ENCODE peak calls at places on chromosomes 11 and 22, in four cellular contexts. One of them, this sample, is unnamed.

GRCh38 chr22:49604732-49605302 is 222.9 kb downstream of the BRD1 start:
- DNase-seq in NCI-H1105 treated with DMSO at 0.1 percent for 48 hours: no peak
- DNase-seq in CD8-positive, alpha-beta memory T cell: no peak
- DNase-seq in AG08395: no peak
- DNase-seq in this sample: no peak

GRCh38 chr22:11605468-11605981 is 3922.5 kb upstream of the OR11H1 start:
- DNase-seq in NCI-H1105 treated with DMSO at 0.1 percent for 48 hours: no peak
- DNase-seq in CD8-positive, alpha-beta memory T cell: no peak
- DNase-seq in AG08395: no peak
- DNase-seq in this sample: no peak

GRCh38 chr11:35114901-35115687 is 23.9 kb upstream of the CD44 start:
- DNase-seq in NCI-H1105 treated with DMSO at 0.1 percent for 48 hours: no peak
- DNase-seq in CD8-positive, alpha-beta memory T cell: no peak
- DNase-seq in AG08395: no peak
- DNase-seq in this sample: no peak

GRCh38 chr22:36010913-36011312 is 17.7 kb downstream of the RBFOX2 start:
- DNase-seq in NCI-H1105 treated with DMSO at 0.1 percent for 48 hours: no peak
- DNase-seq in CD8-positive, alpha-beta memory T cell: no peak
- DNase-seq in AG08395: peak; percentile 74
- DNase-seq in this sample: no peak

GRCh38 chr11:130520231-130520630 is 71.8 kb downstream of the ADAMTS15 start:
- DNase-seq in NCI-H1105 treated with DMSO at 0.1 percent for 48 hours: no peak
- DNase-seq in CD8-positive, alpha-beta memory T cell: no peak
- DNase-seq in AG08395: no peak
- DNase-seq in this sample: no peak

GRCh38 chr22:47030143-47030641 is 267.7 kb downstream of the TBC1D22A start:
- DNase-seq in NCI-H1105 treated with DMSO at 0.1 percent for 48 hours: no peak
- DNase-seq in CD8-positive, alpha-beta memory T cell: no peak
- DNase-seq in AG08395: peak; percentile 58
- DNase-seq in this sample: no peak

GRCh38 chr22:43811777-43812148 is 342 bp downstream of the EFCAB6 start:
- DNase-seq in NCI-H1105 treated with DMSO at 0.1 percent for 48 hours: peak; percentile 15
- DNase-seq in CD8-positive, alpha-beta memory T cell: no peak
- DNase-seq in AG08395: peak; percentile 24
- DNase-seq in this sample: no peak

GRCh38 chr11:104320091-104320490 is 156.1 kb upstream of the PDGFD start:
- DNase-seq in NCI-H1105 treated with DMSO at 0.1 percent for 48 hours: no peak
- DNase-seq in CD8-positive, alpha-beta memory T cell: no peak
- DNase-seq in AG08395: no peak
- DNase-seq in this sample: no peak

GRCh38 chr11:116733386-116733755 is 39.4 kb downstream of the BUD13 start:
- DNase-seq in NCI-H1105 treated with DMSO at 0.1 percent for 48 hours: no peak
- DNase-seq in CD8-positive, alpha-beta memory T cell: no peak
- DNase-seq in AG08395: no peak
- DNase-seq in this sample: no peak

GRCh38 chr11:104104201-104104600 is 59.7 kb downstream of the PDGFD start:
- DNase-seq in NCI-H1105 treated with DMSO at 0.1 percent for 48 hours: no peak
- DNase-seq in CD8-positive, alpha-beta memory T cell: no peak
- DNase-seq in AG08395: no peak
- DNase-seq in this sample: no peak

GRCh38 chr11:90805172-90805571 is 582.3 kb upstream of the CHORDC1 start:
- DNase-seq in NCI-H1105 treated with DMSO at 0.1 percent for 48 hours: no peak
- DNase-seq in CD8-positive, alpha-beta memory T cell: no peak
- DNase-seq in AG08395: no peak
- DNase-seq in this sample: no peak

GRCh38 chr11:58578136-58578634 is 678 bp upstream of the ZFP91 start:
- DNase-seq in NCI-H1105 treated with DMSO at 0.1 percent for 48 hours: peak; percentile 99
- DNase-seq in CD8-positive, alpha-beta memory T cell: peak; percentile 97
- DNase-seq in AG08395: peak; percentile 87
- DNase-seq in this sample: peak; percentile 97

GRCh38 chr11:44833869-44834452 is 107.2 kb downstream of the TSPAN18 start:
- DNase-seq in NCI-H1105 treated with DMSO at 0.1 percent for 48 hours: no peak
- DNase-seq in CD8-positive, alpha-beta memory T cell: no peak
- DNase-seq in AG08395: no peak
- DNase-seq in this sample: peak; percentile 85

GRCh38 chr11:41921991-41922390 is 462.5 kb upstream of the LRRC4C start:
- DNase-seq in NCI-H1105 treated with DMSO at 0.1 percent for 48 hours: no peak
- DNase-seq in CD8-positive, alpha-beta memory T cell: no peak
- DNase-seq in AG08395: no peak
- DNase-seq in this sample: no peak

GRCh38 chr11:1229471-1230120 is 6.7 kb downstream of the MUC5B start:
- DNase-seq in NCI-H1105 treated with DMSO at 0.1 percent for 48 hours: no peak
- DNase-seq in CD8-positive, alpha-beta memory T cell: peak; percentile 42
- DNase-seq in AG08395: no peak
- DNase-seq in this sample: no peak

GRCh38 chr11:74333193-74333592 is 21.8 kb upstream of the P4HA3 start:
- DNase-seq in NCI-H1105 treated with DMSO at 0.1 percent for 48 hours: no peak
- DNase-seq in CD8-positive, alpha-beta memory T cell: no peak
- DNase-seq in AG08395: no peak
- DNase-seq in this sample: no peak

GRCh38 chr11:60899021-60899936 is 7.1 kb downstream of the PRPF19 start:
- DNase-seq in NCI-H1105 treated with DMSO at 0.1 percent for 48 hours: peak; percentile 38
- DNase-seq in CD8-positive, alpha-beta memory T cell: peak; percentile 56
- DNase-seq in AG08395: peak; percentile 82
- DNase-seq in this sample: peak; percentile 47

GRCh38 chr22:17980013-17980510 is 44.3 kb downstream of the MICAL3 start:
- DNase-seq in NCI-H1105 treated with DMSO at 0.1 percent for 48 hours: no peak
- DNase-seq in CD8-positive, alpha-beta memory T cell: no peak
- DNase-seq in AG08395: no peak
- DNase-seq in this sample: no peak

GRCh38 chr11:115544422-115544821 is 40.2 kb upstream of the CADM1 start:
- DNase-seq in NCI-H1105 treated with DMSO at 0.1 percent for 48 hours: no peak
- DNase-seq in CD8-positive, alpha-beta memory T cell: no peak
- DNase-seq in AG08395: no peak
- DNase-seq in this sample: peak; percentile 57

GRCh38 chr11:68828155-68828931 is 13.4 kb downstream of the CPT1A start:
- DNase-seq in NCI-H1105 treated with DMSO at 0.1 percent for 48 hours: no peak
- DNase-seq in CD8-positive, alpha-beta memory T cell: no peak
- DNase-seq in AG08395: no peak
- DNase-seq in this sample: no peak

GRCh38 chr11:5624489-5625278 is at the start of gene TRIM34:
- DNase-seq in NCI-H1105 treated with DMSO at 0.1 percent for 48 hours: no peak
- DNase-seq in CD8-positive, alpha-beta memory T cell: peak; percentile 67
- DNase-seq in AG08395: peak; percentile 87
- DNase-seq in this sample: no peak

GRCh38 chr11:124115782-124116616 is 749 bp downstream of the VWA5A start:
- DNase-seq in NCI-H1105 treated with DMSO at 0.1 percent for 48 hours: no peak
- DNase-seq in CD8-positive, alpha-beta memory T cell: no peak
- DNase-seq in AG08395: peak; percentile 3
- DNase-seq in this sample: no peak

GRCh38 chr11:66849501-66850234 is 6.4 kb downstream of the RCE1 start:
- DNase-seq in NCI-H1105 treated with DMSO at 0.1 percent for 48 hours: no peak
- DNase-seq in CD8-positive, alpha-beta memory T cell: peak; percentile 40
- DNase-seq in AG08395: no peak
- DNase-seq in this sample: no peak

GRCh38 chr22:37154925-37155712 is 5.4 kb upstream of the IL2RB start:
- DNase-seq in NCI-H1105 treated with DMSO at 0.1 percent for 48 hours: no peak
- DNase-seq in CD8-positive, alpha-beta memory T cell: no peak
- DNase-seq in AG08395: no peak
- DNase-seq in this sample: no peak

GRCh38 chr11:3841426-3842304 is 906 bp upstream of the RHOG start:
- DNase-seq in NCI-H1105 treated with DMSO at 0.1 percent for 48 hours: peak; percentile 82
- DNase-seq in CD8-positive, alpha-beta memory T cell: peak; percentile 97
- DNase-seq in AG08395: peak; percentile 82
- DNase-seq in this sample: peak; percentile 84

GRCh38 chr11:45412033-45412432 is 125.9 kb upstream of the SYT13 start:
- DNase-seq in NCI-H1105 treated with DMSO at 0.1 percent for 48 hours: no peak
- DNase-seq in CD8-positive, alpha-beta memory T cell: no peak
- DNase-seq in AG08395: no peak
- DNase-seq in this sample: no peak

This sample was measured in NCI-H146.